ENCODE peak calls at places on chromosomes 3 and 15, in five cellular contexts. Z, H, A, F and E are unnamed samples.

GRCh38 chr15:89018235-89018634 is 70.0 kb upstream of the ABHD2 start:
- DNase-seq in Z (no peak), H (no peak), A (peak), F (peak), E (no peak)

GRCh38 chr3:82739390-82739789 is 977.9 kb upstream of the GBE1 start:
- DNase-seq in Z (no peak), H (no peak), A (no peak), F (no peak), E (no peak)

GRCh38 chr3:106759686-106760085 is 617.6 kb upstream of the CCDC54 start:
- DNase-seq in Z (no peak), H (no peak), A (peak), F (no peak), E (no peak)

GRCh38 chr15:45549831-45550230 is 27.3 kb upstream of the SLC30A4 start:
- DNase-seq in Z (no peak), H (no peak), A (no peak), F (no peak), E (no peak)

GRCh38 chr3:169295126-169295525 is 368.4 kb downstream of the MECOM start:
- DNase-seq in Z (no peak), H (no peak), A (peak), F (no peak), E (no peak)

GRCh38 chr15:33754242-33754641 is 214.1 kb upstream of the CHRM5 start:
- DNase-seq in Z (no peak), H (no peak), A (no peak), F (no peak), E (no peak)

GRCh38 chr15:70474682-70475438 is 288.5 kb downstream of the UACA start:
- DNase-seq in Z (peak), H (peak), A (peak), F (peak), E (no peak)

GRCh38 chr3:65245133-65246076 is 557.6 kb upstream of the ADAMTS9 start:
- DNase-seq in Z (no peak), H (no peak), A (peak), F (no peak), E (no peak)

GRCh38 chr3:153744884-153745283 is 376.3 kb upstream of the ARHGEF26 start:
- DNase-seq in Z (no peak), H (no peak), A (no peak), F (no peak), E (no peak)

GRCh38 chr3:169128579-169128978 is 534.9 kb downstream of the MECOM start:
- DNase-seq in Z (no peak), H (no peak), A (no peak), F (no peak), E (no peak)

GRCh38 chr3:144187531-144188230 is 216.1 kb downstream of the DIPK2A start:
- DNase-seq in Z (no peak), H (no peak), A (peak), F (no peak), E (no peak)

GRCh38 chr3:186044973-186045372 is 63.9 kb downstream of the ETV5 start:
- DNase-seq in Z (no peak), H (no peak), A (peak), F (peak), E (no peak)

GRCh38 chr3:141012571-141012970 is 38.6 kb upstream of the SPSB4 start:
- DNase-seq in Z (no peak), H (no peak), A (no peak), F (no peak), E (no peak)

GRCh38 chr3:123635220-123635619 is 50.4 kb upstream of the HACD2 start:
- DNase-seq in Z (no peak), H (no peak), A (peak), F (no peak), E (no peak)